ENCODE peak calls at places on chromosomes 3 and 15, in six cellular contexts. One of them, this sample, is unnamed. For H3K36me3, the result is how much of the 10 kb centered on the place peaks cover.

GRCh38 chr3:9757427-9757826 is 7.7 kb downstream of the OGG1 start:
- DNase-seq in neuronal stem cell: no peak
- DNase-seq in CD8-positive, alpha-beta memory T cell: no peak
- DNase-seq in colonic mucosa: no peak
- DNase-seq in GM23248: no peak
- DNase-seq in upper lobe of right lung: no peak
- DNase-seq in this sample: no peak

GRCh38 chr3:138921316-138922292 is 25.3 kb downstream of the FOXL2 start:
- DNase-seq in neuronal stem cell: no peak
- DNase-seq in colonic mucosa: no peak
- DNase-seq in CD8-positive, alpha-beta memory T cell: no peak
- DNase-seq in upper lobe of right lung: no peak
- DNase-seq in GM23248: peak
- DNase-seq in this sample: peak

GRCh38 chr3:88151358-88151757 is 1.6 kb downstream of the C3orf38 start:
- DNase-seq in CD8-positive, alpha-beta memory T cell: no peak
- DNase-seq in GM23248: peak
- DNase-seq in colonic mucosa: no peak
- DNase-seq in neuronal stem cell: no peak
- DNase-seq in upper lobe of right lung: no peak
- DNase-seq in this sample: no peak

GRCh38 chr15:90083954-90084607 is 18.2 kb downstream of the IDH2 start:
- DNase-seq in GM23248: no peak
- DNase-seq in upper lobe of right lung: no peak
- DNase-seq in neuronal stem cell: no peak
- DNase-seq in colonic mucosa: no peak
- DNase-seq in CD8-positive, alpha-beta memory T cell: no peak
- DNase-seq in this sample: no peak

GRCh38 chr3:18378218-18378617 is 46.9 kb downstream of the SATB1 start:
- DNase-seq in CD8-positive, alpha-beta memory T cell: no peak
- DNase-seq in upper lobe of right lung: no peak
- DNase-seq in colonic mucosa: no peak
- DNase-seq in neuronal stem cell: no peak
- DNase-seq in GM23248: no peak
- DNase-seq in this sample: no peak

GRCh38 chr15:57084178-57084577 is 165.7 kb downstream of the TCF12 start:
- DNase-seq in GM23248: no peak
- DNase-seq in colonic mucosa: no peak
- DNase-seq in neuronal stem cell: no peak
- DNase-seq in CD8-positive, alpha-beta memory T cell: no peak
- DNase-seq in upper lobe of right lung: no peak
- DNase-seq in this sample: no peak

GRCh38 chr3:183907176-183907575 is 22.5 kb upstream of the PARL start:
- DNase-seq in upper lobe of right lung: peak
- DNase-seq in colonic mucosa: no peak
- DNase-seq in GM23248: no peak
- DNase-seq in CD8-positive, alpha-beta memory T cell: no peak
- DNase-seq in neuronal stem cell: no peak
- DNase-seq in this sample: no peak

GRCh38 chr3:55797775-55798174 is 310.7 kb upstream of the WNT5A start:
- DNase-seq in GM23248: no peak
- DNase-seq in neuronal stem cell: no peak
- DNase-seq in upper lobe of right lung: no peak
- DNase-seq in colonic mucosa: no peak
- DNase-seq in CD8-positive, alpha-beta memory T cell: no peak
- DNase-seq in this sample: no peak

GRCh38 chr3:197511853-197512635 is 43.7 kb downstream of the BDH1 start:
- DNase-seq in upper lobe of right lung: no peak
- DNase-seq in CD8-positive, alpha-beta memory T cell: no peak
- DNase-seq in GM23248: no peak
- DNase-seq in neuronal stem cell: no peak
- DNase-seq in colonic mucosa: no peak
- DNase-seq in this sample: no peak

GRCh38 chr3:139978966-139979365 is 44.0 kb downstream of the CLSTN2 start:
- DNase-seq in GM23248: no peak
- DNase-seq in CD8-positive, alpha-beta memory T cell: no peak
- DNase-seq in neuronal stem cell: no peak
- DNase-seq in upper lobe of right lung: no peak
- DNase-seq in colonic mucosa: no peak
- DNase-seq in this sample: no peak

GRCh38 chr3:16399473-16399872 is 114.0 kb downstream of the RFTN1 start:
- DNase-seq in upper lobe of right lung: no peak
- DNase-seq in neuronal stem cell: no peak
- DNase-seq in GM23248: peak
- DNase-seq in colonic mucosa: no peak
- DNase-seq in CD8-positive, alpha-beta memory T cell: no peak
- DNase-seq in this sample: peak

GRCh38 chr15:64653757-64654156 is 121.6 kb downstream of the RBPMS2 start:
- DNase-seq in neuronal stem cell: no peak
- DNase-seq in GM23248: peak
- DNase-seq in CD8-positive, alpha-beta memory T cell: no peak
- DNase-seq in upper lobe of right lung: no peak
- DNase-seq in colonic mucosa: no peak
- DNase-seq in this sample: peak

GRCh38 chr3:151259664-151260063 is 18.7 kb downstream of the P2RY14 start:
- DNase-seq in CD8-positive, alpha-beta memory T cell: no peak
- DNase-seq in colonic mucosa: no peak
- DNase-seq in neuronal stem cell: no peak
- DNase-seq in GM23248: no peak
- DNase-seq in upper lobe of right lung: no peak
- DNase-seq in this sample: no peak

GRCh38 chr15:44144992-44145391 is 50.1 kb downstream of the FRMD5 start:
- DNase-seq in colonic mucosa: no peak
- DNase-seq in neuronal stem cell: no peak
- DNase-seq in GM23248: no peak
- DNase-seq in CD8-positive, alpha-beta memory T cell: no peak
- DNase-seq in upper lobe of right lung: no peak
- DNase-seq in this sample: no peak

GRCh38 chr3:40404591-40405198 is 17.7 kb downstream of the ENTPD3 start:
- DNase-seq in GM23248: no peak
- DNase-seq in CD8-positive, alpha-beta memory T cell: no peak
- DNase-seq in neuronal stem cell: no peak
- DNase-seq in upper lobe of right lung: no peak
- DNase-seq in colonic mucosa: no peak
- DNase-seq in this sample: no peak

GRCh38 chr3:45499529-45499928 is 95.0 kb upstream of the LIMD1 start:
- DNase-seq in GM23248: peak
- DNase-seq in neuronal stem cell: no peak
- DNase-seq in upper lobe of right lung: no peak
- DNase-seq in CD8-positive, alpha-beta memory T cell: no peak
- DNase-seq in colonic mucosa: no peak
- DNase-seq in this sample: peak

GRCh38 chr3:29186982-29187718 is 93.7 kb upstream of the RBMS3 start:
- DNase-seq in colonic mucosa: no peak
- DNase-seq in upper lobe of right lung: no peak
- DNase-seq in neuronal stem cell: no peak
- DNase-seq in GM23248: peak
- DNase-seq in CD8-positive, alpha-beta memory T cell: no peak
- DNase-seq in this sample: no peak

GRCh38 chr3:62287528-62287927 is 85.8 kb downstream of the FEZF2 start:
- DNase-seq in upper lobe of right lung: no peak
- DNase-seq in CD8-positive, alpha-beta memory T cell: no peak
- DNase-seq in neuronal stem cell: no peak
- DNase-seq in colonic mucosa: no peak
- DNase-seq in GM23248: no peak
- DNase-seq in this sample: no peak

GRCh38 chr3:117170112-117170511 is 460.5 kb downstream of the TUSC7 start:
- DNase-seq in neuronal stem cell: no peak
- DNase-seq in GM23248: no peak
- DNase-seq in CD8-positive, alpha-beta memory T cell: no peak
- DNase-seq in colonic mucosa: no peak
- DNase-seq in upper lobe of right lung: no peak
- DNase-seq in this sample: no peak

GRCh38 chr15:64883097-64883581 is 28.6 kb upstream of the ANKDD1A start:
- DNase-seq in neuronal stem cell: no peak
- DNase-seq in upper lobe of right lung: no peak
- DNase-seq in colonic mucosa: no peak
- DNase-seq in GM23248: peak
- DNase-seq in CD8-positive, alpha-beta memory T cell: peak
- DNase-seq in this sample: peak

GRCh38 chr3:120432105-120432860 is 18.5 kb downstream of the FSTL1 start:
- DNase-seq in CD8-positive, alpha-beta memory T cell: no peak
- DNase-seq in colonic mucosa: no peak
- DNase-seq in upper lobe of right lung: no peak
- DNase-seq in GM23248: peak
- DNase-seq in neuronal stem cell: peak
- DNase-seq in this sample: peak

GRCh38 chr15:93028632-93029612 is 60.1 kb downstream of the RGMA start:
- DNase-seq in upper lobe of right lung: peak
- DNase-seq in neuronal stem cell: no peak
- DNase-seq in colonic mucosa: peak
- DNase-seq in GM23248: peak
- DNase-seq in CD8-positive, alpha-beta memory T cell: no peak
- DNase-seq in this sample: peak

DNA sequence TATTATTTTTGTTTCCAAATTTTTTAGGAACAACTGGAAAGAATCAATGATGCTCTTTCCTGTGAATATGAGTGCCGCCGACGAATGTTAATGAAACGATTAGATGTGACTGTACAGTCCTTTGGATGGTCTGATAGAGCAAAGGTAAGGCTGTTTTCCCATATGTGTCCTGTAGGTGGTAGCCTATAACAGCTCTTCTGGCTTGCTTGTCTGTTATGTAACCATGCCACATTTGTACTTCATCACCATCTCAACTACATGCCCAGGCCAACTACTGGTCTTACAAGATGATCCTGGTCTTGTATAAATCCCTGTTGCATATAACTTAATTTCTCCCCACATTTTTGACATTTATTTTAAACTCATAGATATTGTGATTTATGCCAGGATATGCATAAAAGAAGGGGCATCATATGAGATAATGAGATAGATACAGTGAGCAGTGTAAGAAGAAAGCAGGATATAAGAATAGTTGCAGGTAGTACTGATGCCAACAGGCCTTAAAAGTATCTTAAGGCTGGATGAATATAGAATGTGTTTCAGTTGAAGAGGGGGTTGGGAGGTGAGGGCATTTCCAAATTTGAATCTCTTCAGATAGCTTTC is 20.3 kb downstream of the FAM98B start:
- DNase-seq in GM23248: peak
- DNase-seq in colonic mucosa: peak
- DNase-seq in CD8-positive, alpha-beta memory T cell: peak
- DNase-seq in upper lobe of right lung: no peak
- DNase-seq in neuronal stem cell: peak
- DNase-seq in this sample: peak
- H3K36me3 ChIP-seq in GM23248: under half
- H3K36me3 ChIP-seq in colonic mucosa: under half
- H3K36me3 ChIP-seq in CD8-positive, alpha-beta memory T cell: under half
- H3K36me3 ChIP-seq in upper lobe of right lung: half or more
- H3K36me3 ChIP-seq in neuronal stem cell: under half
- H3K36me3 ChIP-seq in this sample: under half

GRCh38 chr15:31897746-31898145 is 132.6 kb upstream of the CHRNA7 start:
- DNase-seq in upper lobe of right lung: no peak
- DNase-seq in CD8-positive, alpha-beta memory T cell: no peak
- DNase-seq in neuronal stem cell: no peak
- DNase-seq in colonic mucosa: no peak
- DNase-seq in GM23248: no peak
- DNase-seq in this sample: no peak
- H3K36me3 ChIP-seq in upper lobe of right lung: under half
- H3K36me3 ChIP-seq in CD8-positive, alpha-beta memory T cell: under half
- H3K36me3 ChIP-seq in neuronal stem cell: under half
- H3K36me3 ChIP-seq in colonic mucosa: under half
- H3K36me3 ChIP-seq in GM23248: under half
- H3K36me3 ChIP-seq in this sample: under half

DNA sequence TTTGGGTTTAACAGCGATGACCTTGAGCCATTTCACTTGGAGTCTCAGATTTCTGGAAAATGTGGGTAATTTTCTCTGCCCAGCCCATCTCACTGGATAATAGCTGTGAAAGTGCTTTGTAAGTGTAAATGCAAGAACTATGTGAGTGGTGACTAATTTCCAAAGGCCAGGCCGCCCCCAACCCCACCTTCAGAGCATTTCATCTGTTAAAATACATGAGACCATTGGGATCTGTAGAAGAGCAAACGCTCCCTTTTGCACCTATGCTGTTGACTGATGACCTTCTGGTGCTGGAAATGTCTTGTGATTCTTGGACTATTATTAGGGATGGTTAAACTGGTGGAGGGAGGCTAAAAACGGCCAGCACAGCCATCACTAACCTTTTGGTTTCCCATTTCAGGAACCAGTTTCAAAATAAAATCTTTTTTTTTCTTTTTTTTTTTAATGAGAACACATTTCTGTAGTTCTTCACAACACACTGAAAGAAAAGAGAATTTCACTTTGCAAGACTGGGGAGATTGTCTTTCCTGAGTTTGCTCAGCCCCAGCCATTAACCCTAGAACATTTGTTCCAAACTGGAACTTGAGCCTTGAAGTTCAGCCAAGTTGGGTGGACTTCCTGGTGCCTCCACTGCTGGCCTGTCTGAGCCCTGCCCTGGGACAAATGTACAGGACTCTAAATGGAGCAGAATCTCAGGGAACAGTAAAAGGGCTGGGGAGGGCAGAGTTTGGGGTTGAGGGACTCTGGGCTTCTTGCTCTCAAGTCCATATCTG is 196.6 kb upstream of the LPP start:
- DNase-seq in CD8-positive, alpha-beta memory T cell: no peak
- DNase-seq in GM23248: peak
- DNase-seq in upper lobe of right lung: no peak
- DNase-seq in neuronal stem cell: no peak
- DNase-seq in colonic mucosa: peak
- DNase-seq in this sample: no peak
- H3K36me3 ChIP-seq in CD8-positive, alpha-beta memory T cell: under half
- H3K36me3 ChIP-seq in GM23248: under half
- H3K36me3 ChIP-seq in upper lobe of right lung: under half
- H3K36me3 ChIP-seq in neuronal stem cell: under half
- H3K36me3 ChIP-seq in colonic mucosa: under half
- H3K36me3 ChIP-seq in this sample: under half

GRCh38 chr3:154294016-154294415 is 30.3 kb downstream of the DHX36 start:
- DNase-seq in colonic mucosa: no peak
- DNase-seq in upper lobe of right lung: no peak
- DNase-seq in GM23248: no peak
- DNase-seq in neuronal stem cell: no peak
- DNase-seq in CD8-positive, alpha-beta memory T cell: no peak
- DNase-seq in this sample: no peak
- H3K36me3 ChIP-seq in colonic mucosa: under half
- H3K36me3 ChIP-seq in upper lobe of right lung: half or more
- H3K36me3 ChIP-seq in GM23248: half or more
- H3K36me3 ChIP-seq in neuronal stem cell: under half
- H3K36me3 ChIP-seq in CD8-positive, alpha-beta memory T cell: half or more
- H3K36me3 ChIP-seq in this sample: half or more

DNA sequence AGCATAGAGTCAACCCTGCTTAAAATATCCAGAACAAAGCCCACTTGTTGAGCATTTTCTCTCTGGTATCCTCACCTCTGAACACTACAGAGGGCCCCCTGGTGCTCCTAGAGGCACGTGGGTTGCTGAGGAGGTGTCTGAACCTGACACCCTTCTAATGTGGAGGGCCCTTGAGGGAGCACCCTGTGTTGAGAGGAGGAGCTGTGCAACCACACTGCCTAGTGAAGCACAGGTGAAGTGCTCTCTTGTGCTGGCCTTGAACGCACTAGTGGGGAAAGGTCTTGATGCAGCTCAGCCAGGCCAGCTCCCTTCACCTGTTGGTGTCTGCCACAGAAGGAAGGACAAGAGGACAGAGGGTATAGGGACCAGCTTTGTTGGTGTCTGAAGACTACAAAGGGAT is 51.9 kb downstream of the CCK start:
- DNase-seq in upper lobe of right lung: no peak
- DNase-seq in colonic mucosa: no peak
- DNase-seq in GM23248: no peak
- DNase-seq in CD8-positive, alpha-beta memory T cell: no peak
- DNase-seq in neuronal stem cell: no peak
- DNase-seq in this sample: no peak
- H3K36me3 ChIP-seq in upper lobe of right lung: under half
- H3K36me3 ChIP-seq in colonic mucosa: under half
- H3K36me3 ChIP-seq in GM23248: under half
- H3K36me3 ChIP-seq in CD8-positive, alpha-beta memory T cell: under half
- H3K36me3 ChIP-seq in neuronal stem cell: under half
- H3K36me3 ChIP-seq in this sample: under half

This sample was measured in cardiac muscle cell.